ENCODE peak calls at places on chromosomes 6 and 20, in four cellular contexts. One of them, this sample, is unnamed.

GRCh38 chr20:59121714-59122376 is 41.8 kb upstream of the ZNF831 start:
- DNase-seq in activated CD4-positive, alpha-beta T cell treated with anti-CD3 and anti-CD28 coated beads, Interleukin-2, amount 50 U/mL, for 24 hours: no peak
- DNase-seq in lung microvascular endothelial cell: no peak
- DNase-seq in cardiac muscle cell: no peak
- DNase-seq in this sample: no peak

GRCh38 chr6:157143171-157143884 is 180.0 kb downstream of the TMEM242 start:
- DNase-seq in activated CD4-positive, alpha-beta T cell treated with anti-CD3 and anti-CD28 coated beads, Interleukin-2, amount 50 U/mL, for 24 hours: no peak
- DNase-seq in lung microvascular endothelial cell: peak
- DNase-seq in cardiac muscle cell: peak
- DNase-seq in this sample: no peak

GRCh38 chr6:158912591-158912990 is 87.4 kb downstream of the RSPH3 start:
- DNase-seq in activated CD4-positive, alpha-beta T cell treated with anti-CD3 and anti-CD28 coated beads, Interleukin-2, amount 50 U/mL, for 24 hours: no peak
- DNase-seq in lung microvascular endothelial cell: no peak
- DNase-seq in cardiac muscle cell: no peak
- DNase-seq in this sample: no peak

GRCh38 chr6:109340811-109341210 is 41.5 kb downstream of the CD164 start:
- DNase-seq in activated CD4-positive, alpha-beta T cell treated with anti-CD3 and anti-CD28 coated beads, Interleukin-2, amount 50 U/mL, for 24 hours: no peak
- DNase-seq in lung microvascular endothelial cell: no peak
- DNase-seq in cardiac muscle cell: no peak
- DNase-seq in this sample: no peak

GRCh38 chr20:45181639-45182038 is 6.9 kb downstream of the PI3 start:
- DNase-seq in activated CD4-positive, alpha-beta T cell treated with anti-CD3 and anti-CD28 coated beads, Interleukin-2, amount 50 U/mL, for 24 hours: no peak
- DNase-seq in lung microvascular endothelial cell: no peak
- DNase-seq in cardiac muscle cell: no peak
- DNase-seq in this sample: no peak

GRCh38 chr20:22918286-22918983 is 116.7 kb upstream of the SSTR4 start:
- DNase-seq in activated CD4-positive, alpha-beta T cell treated with anti-CD3 and anti-CD28 coated beads, Interleukin-2, amount 50 U/mL, for 24 hours: no peak
- DNase-seq in lung microvascular endothelial cell: peak
- DNase-seq in cardiac muscle cell: no peak
- DNase-seq in this sample: no peak

GRCh38 chr20:18048191-18048590 is 9.5 kb downstream of the OVOL2 start:
- DNase-seq in activated CD4-positive, alpha-beta T cell treated with anti-CD3 and anti-CD28 coated beads, Interleukin-2, amount 50 U/mL, for 24 hours: no peak
- DNase-seq in lung microvascular endothelial cell: no peak
- DNase-seq in cardiac muscle cell: no peak
- DNase-seq in this sample: no peak

GRCh38 chr6:32785781-32786533 is 22.6 kb upstream of the HLA-DQB2 start:
- DNase-seq in activated CD4-positive, alpha-beta T cell treated with anti-CD3 and anti-CD28 coated beads, Interleukin-2, amount 50 U/mL, for 24 hours: peak
- DNase-seq in lung microvascular endothelial cell: peak
- DNase-seq in cardiac muscle cell: peak
- DNase-seq in this sample: no peak

GRCh38 chr6:36679043-36679821 is 718 bp downstream of the CDKN1A start:
- DNase-seq in activated CD4-positive, alpha-beta T cell treated with anti-CD3 and anti-CD28 coated beads, Interleukin-2, amount 50 U/mL, for 24 hours: no peak
- DNase-seq in lung microvascular endothelial cell: peak
- DNase-seq in cardiac muscle cell: peak
- DNase-seq in this sample: no peak

GRCh38 chr6:24140572-24140971 is 14.6 kb downstream of the NRSN1 start:
- DNase-seq in activated CD4-positive, alpha-beta T cell treated with anti-CD3 and anti-CD28 coated beads, Interleukin-2, amount 50 U/mL, for 24 hours: no peak
- DNase-seq in lung microvascular endothelial cell: no peak
- DNase-seq in cardiac muscle cell: no peak
- DNase-seq in this sample: peak

GRCh38 chr6:167685654-167686053 is 141.1 kb upstream of the AFDN start:
- DNase-seq in activated CD4-positive, alpha-beta T cell treated with anti-CD3 and anti-CD28 coated beads, Interleukin-2, amount 50 U/mL, for 24 hours: no peak
- DNase-seq in lung microvascular endothelial cell: no peak
- DNase-seq in cardiac muscle cell: no peak
- DNase-seq in this sample: no peak

GRCh38 chr20:41339957-41340326 is 679 bp upstream of the LPIN3 start:
- DNase-seq in activated CD4-positive, alpha-beta T cell treated with anti-CD3 and anti-CD28 coated beads, Interleukin-2, amount 50 U/mL, for 24 hours: peak
- DNase-seq in lung microvascular endothelial cell: peak
- DNase-seq in cardiac muscle cell: peak
- DNase-seq in this sample: peak

GRCh38 chr6:106155219-106155830 is 69.2 kb downstream of the PRDM1 start:
- DNase-seq in activated CD4-positive, alpha-beta T cell treated with anti-CD3 and anti-CD28 coated beads, Interleukin-2, amount 50 U/mL, for 24 hours: no peak
- DNase-seq in lung microvascular endothelial cell: no peak
- DNase-seq in cardiac muscle cell: peak
- DNase-seq in this sample: no peak

GRCh38 chr6:127547909-127548649 is 28.9 kb upstream of the C6orf58 start:
- DNase-seq in activated CD4-positive, alpha-beta T cell treated with anti-CD3 and anti-CD28 coated beads, Interleukin-2, amount 50 U/mL, for 24 hours: no peak
- DNase-seq in lung microvascular endothelial cell: no peak
- DNase-seq in cardiac muscle cell: no peak
- DNase-seq in this sample: no peak

GRCh38 chr6:142605922-142606321 is 304.1 kb downstream of the ADGRG6 start:
- DNase-seq in activated CD4-positive, alpha-beta T cell treated with anti-CD3 and anti-CD28 coated beads, Interleukin-2, amount 50 U/mL, for 24 hours: no peak
- DNase-seq in lung microvascular endothelial cell: peak
- DNase-seq in cardiac muscle cell: no peak
- DNase-seq in this sample: no peak

GRCh38 chr20:51995551-51995951 is 193.2 kb upstream of the SALL4 start:
- DNase-seq in activated CD4-positive, alpha-beta T cell treated with anti-CD3 and anti-CD28 coated beads, Interleukin-2, amount 50 U/mL, for 24 hours: no peak
- DNase-seq in lung microvascular endothelial cell: peak
- DNase-seq in cardiac muscle cell: no peak
- DNase-seq in this sample: no peak

GRCh38 chr6:93423542-93423941 is 4.2 kb upstream of the EPHA7 start:
- DNase-seq in activated CD4-positive, alpha-beta T cell treated with anti-CD3 and anti-CD28 coated beads, Interleukin-2, amount 50 U/mL, for 24 hours: no peak
- DNase-seq in lung microvascular endothelial cell: peak
- DNase-seq in cardiac muscle cell: peak
- DNase-seq in this sample: no peak

GRCh38 chr20:42406826-42407225 is 782.9 kb downstream of the PTPRT start:
- DNase-seq in activated CD4-positive, alpha-beta T cell treated with anti-CD3 and anti-CD28 coated beads, Interleukin-2, amount 50 U/mL, for 24 hours: no peak
- DNase-seq in lung microvascular endothelial cell: no peak
- DNase-seq in cardiac muscle cell: no peak
- DNase-seq in this sample: no peak

GRCh38 chr6:24919404-24919892 is 16.3 kb downstream of the RIPOR2 start:
- DNase-seq in activated CD4-positive, alpha-beta T cell treated with anti-CD3 and anti-CD28 coated beads, Interleukin-2, amount 50 U/mL, for 24 hours: no peak
- DNase-seq in lung microvascular endothelial cell: no peak
- DNase-seq in cardiac muscle cell: no peak
- DNase-seq in this sample: no peak

GRCh38 chr20:19653328-19653727 is 104.7 kb upstream of the RIN2 start:
- DNase-seq in activated CD4-positive, alpha-beta T cell treated with anti-CD3 and anti-CD28 coated beads, Interleukin-2, amount 50 U/mL, for 24 hours: no peak
- DNase-seq in lung microvascular endothelial cell: no peak
- DNase-seq in cardiac muscle cell: no peak
- DNase-seq in this sample: no peak

GRCh38 chr6:143325379-143326140 is 124.9 kb downstream of the ADAT2 start:
- DNase-seq in activated CD4-positive, alpha-beta T cell treated with anti-CD3 and anti-CD28 coated beads, Interleukin-2, amount 50 U/mL, for 24 hours: no peak
- DNase-seq in lung microvascular endothelial cell: peak
- DNase-seq in cardiac muscle cell: no peak
- DNase-seq in this sample: no peak

GRCh38 chr20:60525397-60525796 is 567.2 kb downstream of the CDH26 start:
- DNase-seq in activated CD4-positive, alpha-beta T cell treated with anti-CD3 and anti-CD28 coated beads, Interleukin-2, amount 50 U/mL, for 24 hours: no peak
- DNase-seq in lung microvascular endothelial cell: no peak
- DNase-seq in cardiac muscle cell: no peak
- DNase-seq in this sample: no peak

GRCh38 chr6:5422321-5422915 is 161.1 kb downstream of the FARS2 start:
- DNase-seq in activated CD4-positive, alpha-beta T cell treated with anti-CD3 and anti-CD28 coated beads, Interleukin-2, amount 50 U/mL, for 24 hours: no peak
- DNase-seq in lung microvascular endothelial cell: peak
- DNase-seq in cardiac muscle cell: peak
- DNase-seq in this sample: no peak

GRCh38 chr6:40347571-40348011 is 239.6 kb downstream of the LRFN2 start:
- DNase-seq in activated CD4-positive, alpha-beta T cell treated with anti-CD3 and anti-CD28 coated beads, Interleukin-2, amount 50 U/mL, for 24 hours: no peak
- DNase-seq in lung microvascular endothelial cell: no peak
- DNase-seq in cardiac muscle cell: peak
- DNase-seq in this sample: no peak

GRCh38 chr6:2749972-2750600 is 636 bp downstream of the MYLK4 start:
- DNase-seq in activated CD4-positive, alpha-beta T cell treated with anti-CD3 and anti-CD28 coated beads, Interleukin-2, amount 50 U/mL, for 24 hours: peak
- DNase-seq in lung microvascular endothelial cell: peak
- DNase-seq in cardiac muscle cell: peak
- DNase-seq in this sample: no peak

GRCh38 chr6:44016131-44016870 is 111.0 kb downstream of the MRPL14 start:
- DNase-seq in activated CD4-positive, alpha-beta T cell treated with anti-CD3 and anti-CD28 coated beads, Interleukin-2, amount 50 U/mL, for 24 hours: no peak
- DNase-seq in lung microvascular endothelial cell: no peak
- DNase-seq in cardiac muscle cell: no peak
- DNase-seq in this sample: no peak

GRCh38 chr6:22221630-22222029 is 75.2 kb downstream of the PRL start:
- DNase-seq in activated CD4-positive, alpha-beta T cell treated with anti-CD3 and anti-CD28 coated beads, Interleukin-2, amount 50 U/mL, for 24 hours: no peak
- DNase-seq in lung microvascular endothelial cell: no peak
- DNase-seq in cardiac muscle cell: peak
- DNase-seq in this sample: no peak

This sample was measured in nucleus accumbens.